ENCODE peak calls at places on chromosomes 11 and 22, in five cellular contexts. X, P, U, Q and T are unnamed samples.

GRCh38 chr22:41366323-41367014 is 15.3 kb upstream of the TEF start:
- DNase-seq in X (no peak), P (no peak), U (no peak), Q (no peak), T (no peak)

GRCh38 chr11:1356007-1356435 is 33.7 kb upstream of the BRSK2 start:
- DNase-seq in X (no peak), P (no peak), U (no peak), Q (peak; percentile 66), T (no peak)

GRCh38 chr22:37090920-37091688 is 18.4 kb downstream of the TMPRSS6 start:
- DNase-seq in X (no peak), P (no peak), U (peak; percentile 23), Q (no peak), T (no peak)

GRCh38 chr11:112024178-112024777 is 930 bp upstream of the DLAT start:
- DNase-seq in X (no peak), P (no peak), U (no peak), Q (no peak), T (no peak)

GRCh38 chr22:36471341-36471821 is 10.1 kb downstream of the TXN2 start:
- DNase-seq in X (no peak), P (peak; percentile 80), U (peak; percentile 77), Q (peak; percentile 28), T (no peak)

GRCh38 chr11:11243790-11244469 is 109.1 kb downstream of the CSNK2A3 start:
- DNase-seq in X (no peak), P (no peak), U (peak; percentile 51), Q (peak; percentile 20), T (no peak)

GRCh38 chr22:39277135-39277607 is 32.4 kb upstream of the PDGFB start:
- DNase-seq in X (no peak), P (peak; percentile 79), U (peak; percentile 68), Q (peak; percentile 71), T (no peak)

GRCh38 chr22:38462960-38463784 is 4.7 kb upstream of the KDELR3 start:
- DNase-seq in X (peak; percentile 53), P (no peak), U (no peak), Q (peak; percentile 55), T (peak; percentile 74)

GRCh38 chr22:24183321-24184031 is 2.2 kb downstream of the SUSD2 start:
- DNase-seq in X (no peak), P (no peak), U (no peak), Q (no peak), T (peak; percentile 83)

GRCh38 chr22:31210830-31211503 is 1.1 kb upstream of the LIMK2 start:
- DNase-seq in X (no peak), P (no peak), U (no peak), Q (peak; percentile 25), T (no peak)

GRCh38 chr22:36386351-36386899 is 1.3 kb downstream of the MYH9 start:
- DNase-seq in X (peak; percentile 79), P (no peak), U (peak; percentile 79), Q (no peak), T (peak; percentile 88)

GRCh38 chr11:77287615-77288273 is 13.7 kb downstream of the GDPD4 start:
- DNase-seq in X (no peak), P (no peak), U (peak; percentile 95), Q (peak; percentile 84), T (no peak)

GRCh38 chr11:47912843-47913437 is 64.8 kb upstream of the NUP160 start:
- DNase-seq in X (no peak), P (no peak), U (peak; percentile 23), Q (peak; percentile 72), T (no peak)

GRCh38 chr22:43272301-43272700 is 70.9 kb downstream of the SCUBE1 start:
- DNase-seq in X (no peak), P (no peak), U (no peak), Q (peak; percentile 21), T (no peak)

GRCh38 chr22:27724181-27724580 is 77.4 kb downstream of the MN1 start:
- DNase-seq in X (no peak), P (no peak), U (peak; percentile 37), Q (no peak), T (no peak)

GRCh38 chr11:68839953-68840641 is 1.6 kb downstream of the CPT1A start:
- DNase-seq in X (no peak), P (no peak), U (peak; percentile 53), Q (peak; percentile 36), T (no peak)

GRCh38 chr11:65290448-65291165 is 24.1 kb upstream of the CDC42EP2 start:
- DNase-seq in X (peak; percentile 75), P (peak; percentile 87), U (peak; percentile 98), Q (peak; percentile 100), T (peak; percentile 86)

GRCh38 chr22:20584872-20585639 is 77.6 kb downstream of the MED15 start:
- DNase-seq in X (no peak), P (no peak), U (no peak), Q (no peak), T (peak; percentile 65)

GRCh38 chr22:46140989-46141928 is 9.1 kb upstream of the PPARA start:
- DNase-seq in X (peak; percentile 39), P (no peak), U (no peak), Q (no peak), T (peak; percentile 57)

GRCh38 chr11:106304274-106304673 is 226.8 kb downstream of the AASDHPPT start:
- DNase-seq in X (no peak), P (no peak), U (peak; percentile 64), Q (peak; percentile 47), T (no peak)

GRCh38 chr11:110098645-110099044 is 5.5 kb downstream of the ZC3H12C start:
- DNase-seq in X (no peak), P (no peak), U (no peak), Q (no peak), T (no peak)

GRCh38 chr11:110095554-110095953 is 2.4 kb downstream of the ZC3H12C start:
- DNase-seq in X (no peak), P (no peak), U (peak; percentile 28), Q (peak; percentile 56), T (no peak)

GRCh38 chr11:110094298-110095073 is 1.3 kb downstream of the ZC3H12C start:
- DNase-seq in X (no peak), P (no peak), U (no peak), Q (no peak), T (no peak)

GRCh38 chr11:110096369-110096976 is 3.3 kb downstream of the ZC3H12C start:
- DNase-seq in X (no peak), P (no peak), U (no peak), Q (no peak), T (no peak)

GRCh38 chr11:110097459-110098012 is 4.3 kb downstream of the ZC3H12C start:
- DNase-seq in X (no peak), P (no peak), U (no peak), Q (peak; percentile 44), T (no peak)
- H3K27ac ChIP-seq in X (no peak overlapping the region), P (no peak overlapping the region), U (no peak overlapping the region), Q (no peak overlapping the region), T (no peak overlapping the region)

GRCh38 chr22:22815397-22816170 is 72.0 kb upstream of the IGLL5 start:
- DNase-seq in X (no peak), P (peak; percentile 27), U (no peak), Q (no peak), T (no peak)
- H3K27ac ChIP-seq in X (no peak overlapping the region), P (no peak overlapping the region), U (no peak overlapping the region), Q (no peak overlapping the region), T (no peak overlapping the region)

GRCh38 chr11:20024172-20024935 is 135.9 kb downstream of the DBX1 start:
- DNase-seq in X (no peak), P (no peak), U (no peak), Q (no peak), T (no peak)

GRCh38 chr11:20026629-20027545 is 133.4 kb downstream of the DBX1 start:
- DNase-seq in X (no peak), P (no peak), U (no peak), Q (no peak), T (no peak)

GRCh38 chr11:20027546-20028014 is 132.7 kb downstream of the DBX1 start:
- DNase-seq in X (no peak), P (no peak), U (no peak), Q (no peak), T (no peak)

GRCh38 chr11:20023082-20023426 is 137.2 kb downstream of the DBX1 start:
- DNase-seq in X (no peak), P (no peak), U (no peak), Q (no peak), T (no peak)

GRCh38 chr11:20025331-20025840 is 134.9 kb downstream of the DBX1 start:
- DNase-seq in X (no peak), P (peak; percentile 40), U (no peak), Q (no peak), T (no peak)
- H3K27ac ChIP-seq in X (peak overlapping the region; percentile 94), P (peak overlapping the region; percentile 39), U (no peak overlapping the region), Q (peak overlapping the region; percentile 89), T (no peak overlapping the region)

DNA sequence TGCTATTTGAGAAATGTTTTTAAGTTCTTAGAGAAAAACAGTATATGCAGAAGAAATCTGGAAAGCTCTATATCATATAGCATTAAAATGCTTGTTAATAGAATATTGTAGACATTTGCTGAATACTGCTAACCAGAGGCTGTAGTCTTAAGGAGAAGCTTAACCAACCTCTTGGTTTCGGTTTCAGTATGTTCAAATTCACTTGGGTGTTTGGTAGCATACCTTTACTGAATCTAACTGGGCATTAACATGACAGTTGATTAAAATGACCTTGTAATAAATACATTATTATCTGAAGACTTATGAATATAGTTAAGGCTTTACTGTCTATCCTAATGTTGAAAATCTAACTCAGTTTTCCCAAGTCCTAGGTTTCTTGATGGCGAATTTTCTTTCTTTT is 5.4 kb downstream of the PCF11 start:
- DNase-seq in X (no peak), P (no peak), U (peak; percentile 33), Q (peak; percentile 25), T (no peak)
- H3K27ac ChIP-seq in X (no peak overlapping the region), P (no peak overlapping the region), U (peak overlapping the region; percentile 98), Q (no peak overlapping the region), T (no peak overlapping the region)

GRCh38 chr22:47784367-47784983 is 1022.0 kb downstream of the TBC1D22A start:
- DNase-seq in X (no peak), P (peak; percentile 32), U (no peak), Q (no peak), T (no peak)

GRCh38 chr22:47782461-47783075 is 1020.1 kb downstream of the TBC1D22A start:
- DNase-seq in X (no peak), P (no peak), U (no peak), Q (no peak), T (no peak)

GRCh38 chr22:47786650-47787290 is 1024.3 kb downstream of the TBC1D22A start:
- DNase-seq in X (no peak), P (peak; percentile 28), U (no peak), Q (no peak), T (peak; percentile 55)

GRCh38 chr22:47783433-47784366 is 1021.2 kb downstream of the TBC1D22A start:
- DNase-seq in X (no peak), P (peak; percentile 40), U (no peak), Q (no peak), T (no peak)

GRCh38 chr22:47784991-47785390 is 1022.5 kb downstream of the TBC1D22A start:
- DNase-seq in X (no peak), P (peak; percentile 15), U (no peak), Q (no peak), T (no peak)
- H3K27ac ChIP-seq in X (no peak overlapping the region), P (no peak overlapping the region), U (no peak overlapping the region), Q (no peak overlapping the region), T (no peak overlapping the region)

DNA sequence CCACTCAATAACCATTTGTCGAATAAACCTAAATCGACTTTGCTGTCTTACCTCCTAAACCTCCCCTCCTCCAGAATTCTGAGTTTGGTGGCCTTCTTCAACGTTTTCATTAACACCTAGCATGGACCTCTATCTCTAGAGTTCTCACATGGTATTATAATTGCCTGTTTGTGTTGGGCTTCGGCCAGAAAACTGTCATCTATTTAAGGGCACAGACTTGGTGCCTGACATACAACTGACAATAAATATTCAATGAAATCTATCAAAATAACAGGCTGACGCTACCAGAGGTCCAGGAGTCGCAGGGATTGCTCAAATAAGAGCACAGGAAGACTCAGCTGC is 687 bp downstream of the ALKBH8 start:
- DNase-seq in X (no peak), P (no peak), U (no peak), Q (no peak), T (no peak)
- H3K27ac ChIP-seq in X (peak overlapping the region; percentile 71), P (peak overlapping the region; percentile 67), U (peak overlapping the region; percentile 94), Q (peak overlapping the region; percentile 1), T (peak overlapping the region; percentile 84)